ENCODE peak calls at places on chromosome 2, in six cellular contexts. J, Q, G, E, N and W are unnamed samples.

GRCh38 chr2:219120082-219120481 is 40.5 kb downstream of the NHEJ1 start:
- DNase-seq in J (no peak), Q (no peak), G (no peak), E (no peak), N (no peak), W (no peak)

GRCh38 chr2:10278029-10278762 is 24.5 kb upstream of the HPCAL1 start:
- DNase-seq in J (no peak), Q (peak; percentile 46), G (peak; percentile 88), E (peak; percentile 83), N (peak; percentile 83), W (no peak)

GRCh38 chr2:217074576-217075224 is 214.8 kb upstream of the TNP1 start:
- DNase-seq in J (no peak), Q (peak; percentile 74), G (no peak), E (no peak), N (no peak), W (no peak)

GRCh38 chr2:169895294-169895985 is 68.2 kb downstream of the UBR3 start:
- DNase-seq in J (no peak), Q (peak; percentile 35), G (no peak), E (no peak), N (no peak), W (no peak)

GRCh38 chr2:106183093-106183837 is 10.8 kb downstream of the UXS1 start:
- DNase-seq in J (no peak), Q (peak; percentile 63), G (no peak), E (no peak), N (no peak), W (no peak)

GRCh38 chr2:180657054-180657453 is 323.4 kb upstream of the UBE2E3 start:
- DNase-seq in J (peak; percentile 90), Q (no peak), G (no peak), E (no peak), N (no peak), W (no peak)

GRCh38 chr2:235579128-235579527 is 85.3 kb downstream of the AGAP1 start:
- DNase-seq in J (no peak), Q (no peak), G (no peak), E (no peak), N (no peak), W (no peak)

GRCh38 chr2:218898109-218898878 is 17.6 kb downstream of the WNT10A start:
- DNase-seq in J (peak; percentile 64), Q (peak; percentile 38), G (peak; percentile 53), E (peak; percentile 35), N (peak; percentile 86), W (peak; percentile 55)

GRCh38 chr2:54889053-54889452 is 161.2 kb downstream of the RTN4 start:
- DNase-seq in J (no peak), Q (no peak), G (no peak), E (no peak), N (no peak), W (no peak)

GRCh38 chr2:202270487-202270886 is 4.9 kb downstream of the NOP58 start:
- DNase-seq in J (no peak), Q (no peak), G (no peak), E (no peak), N (no peak), W (no peak)

GRCh38 chr2:73984922-73985317 is 210 bp downstream of the TET3 start:
- DNase-seq in J (peak; percentile 39), Q (no peak), G (peak; percentile 58), E (peak; percentile 38), N (no peak), W (peak; percentile 73)

GRCh38 chr2:63049291-63050185 is 1.1 kb upstream of the OTX1 start:
- DNase-seq in J (peak; percentile 7), Q (no peak), G (no peak), E (no peak), N (no peak), W (peak; percentile 20)
- H3K27me3 ChIP-seq in J (no peaks in the 10 kb centered on the region), Q (peaks cover 56% of the 10 kb centered on the region), G (peaks cover 28% of the 10 kb centered on the region), E (peaks cover 25% of the 10 kb centered on the region), N (no peaks in the 10 kb centered on the region), W (peaks cover 60% of the 10 kb centered on the region)

GRCh38 chr2:60565472-60565871 is 12.0 kb upstream of the BCL11A start:
- DNase-seq in J (peak; percentile 65), Q (peak; percentile 31), G (peak; percentile 76), E (no peak), N (no peak), W (peak; percentile 60)

GRCh38 chr2:60567092-60567491 is 13.6 kb upstream of the BCL11A start:
- DNase-seq in J (no peak), Q (no peak), G (no peak), E (no peak), N (no peak), W (no peak)

GRCh38 chr2:60570281-60570680 is 16.8 kb upstream of the BCL11A start:
- DNase-seq in J (no peak), Q (no peak), G (no peak), E (no peak), N (no peak), W (peak; percentile 58)

GRCh38 chr2:60567919-60568874 is 14.7 kb upstream of the BCL11A start:
- DNase-seq in J (no peak), Q (no peak), G (no peak), E (no peak), N (no peak), W (peak; percentile 81)

GRCh38 chr2:60569680-60570111 is 16.2 kb upstream of the BCL11A start:
- DNase-seq in J (no peak), Q (no peak), G (peak; percentile 35), E (no peak), N (no peak), W (peak; percentile 49)
- H3K4me3 ChIP-seq in J (no peak overlapping the region), Q (peak overlapping the region; percentile 32), G (peak overlapping the region; percentile 5), E (no peak overlapping the region), N (no peak overlapping the region), W (peak overlapping the region; percentile 69)

DNA sequence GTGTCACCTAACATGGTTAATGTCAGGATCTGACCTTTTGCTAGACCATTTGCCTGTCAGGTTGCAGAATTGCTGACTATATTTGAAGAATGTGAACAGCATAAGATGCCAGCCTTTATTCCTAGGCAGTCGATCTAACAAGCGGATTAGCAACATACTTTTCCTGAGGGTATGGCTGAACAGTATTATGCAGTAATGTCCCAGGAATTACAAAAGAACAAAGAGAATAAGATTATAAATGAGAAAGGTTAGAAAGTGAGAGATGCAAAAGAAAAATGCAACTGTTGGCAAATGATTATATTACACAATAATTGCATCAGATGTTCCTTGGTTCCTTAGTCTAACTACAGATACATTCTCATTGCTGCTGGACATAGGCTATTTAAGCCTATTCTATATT is 647.2 kb upstream of the CRIM1 start:
- DNase-seq in J (no peak), Q (peak; percentile 3), G (no peak), E (no peak), N (no peak), W (no peak)
- TF ChIP-seq CTCF in J (no peak), Q (no peak), G (no peak), E (no peak), N (no peak), W (no peak)

DNA sequence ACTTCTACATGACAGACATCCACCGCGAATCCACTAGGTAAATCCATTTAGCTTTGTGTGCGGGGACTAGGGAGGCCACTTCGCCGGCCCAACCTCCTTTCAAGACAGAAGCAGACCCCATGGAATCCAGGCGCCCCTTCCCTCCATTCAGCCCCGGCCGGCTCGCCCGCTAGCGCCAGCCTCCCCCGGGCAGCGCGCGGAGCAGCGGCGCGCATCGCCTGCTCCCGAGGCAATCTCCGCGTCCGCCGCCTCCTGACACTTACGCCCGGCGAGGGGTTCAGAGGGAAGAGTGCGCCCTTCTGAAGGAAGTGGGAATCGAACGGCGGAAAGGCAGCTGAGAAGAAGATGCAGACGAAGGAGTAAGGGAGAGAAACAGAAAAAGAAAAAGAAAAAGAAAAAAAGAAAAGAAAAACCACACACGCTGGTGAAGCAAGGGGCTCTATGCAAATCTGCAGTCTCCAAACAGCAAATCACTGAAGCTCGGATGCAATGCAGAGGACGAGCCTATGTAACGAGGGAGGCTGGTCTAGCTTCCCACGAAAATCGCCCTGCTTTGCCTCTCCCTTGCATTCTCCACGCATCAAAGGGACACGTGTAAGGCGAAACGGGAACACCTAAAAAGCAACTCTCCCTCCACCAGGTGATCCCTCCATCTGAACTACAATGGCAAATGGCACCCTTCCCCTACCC is 684.4 kb downstream of the NRXN1 start:
- DNase-seq in J (no peak), Q (no peak), G (no peak), E (no peak), N (no peak), W (peak; percentile 50)
- H3K27me3 ChIP-seq in J (peaks cover 31% of the 10 kb centered on the region), Q (no peaks in the 10 kb centered on the region), G (peaks cover 10% of the 10 kb centered on the region), E (no peaks in the 10 kb centered on the region), N (no peaks in the 10 kb centered on the region), W (no peaks in the 10 kb centered on the region)

GRCh38 chr2:110864176-110864575 is 131.8 kb downstream of the ACOXL start:
- DNase-seq in J (no peak), Q (no peak), G (no peak), E (no peak), N (no peak), W (no peak)

GRCh38 chr2:110866036-110866435 is 133.7 kb downstream of the ACOXL start:
- DNase-seq in J (no peak), Q (no peak), G (no peak), E (no peak), N (no peak), W (no peak)

GRCh38 chr2:110864721-110865120 is 132.3 kb downstream of the ACOXL start:
- DNase-seq in J (peak; percentile 27), Q (no peak), G (no peak), E (no peak), N (no peak), W (no peak)

GRCh38 chr2:110866496-110866895 is 134.1 kb downstream of the ACOXL start:
- DNase-seq in J (peak; percentile 27), Q (no peak), G (no peak), E (no peak), N (no peak), W (no peak)

GRCh38 chr2:110865188-110865587 is 132.8 kb downstream of the ACOXL start:
- DNase-seq in J (peak; percentile 68), Q (peak; percentile 55), G (no peak), E (no peak), N (no peak), W (no peak)
- H3K4me3 ChIP-seq in J (no peak overlapping the region), Q (no peak overlapping the region), G (no peak overlapping the region), E (no peak overlapping the region), N (no peak overlapping the region), W (no peak overlapping the region)